ENCODE peak calls at places on chromosomes 12 and 14, in eight cellular contexts. W, E, Y, H, M, O, G and P are unnamed samples.

GRCh38 chr14:91417134-91417982 is at the start of gene CCDC88C:
- DNase-seq in W (peak; percentile 58), E (peak; percentile 61), Y (peak; percentile 83), H (peak; percentile 22), M (no peak), O (no peak), G (peak; percentile 64), P (peak; percentile 69)

GRCh38 chr14:56284641-56285040 is 166.4 kb downstream of the PELI2 start:
- DNase-seq in W (no peak), E (no peak), Y (no peak), H (no peak), M (no peak), O (no peak), G (no peak), P (no peak)

GRCh38 chr12:95673576-95673975 is 117.0 kb downstream of the NTN4 start:
- DNase-seq in W (no peak), E (no peak), Y (no peak), H (no peak), M (no peak), O (no peak), G (no peak), P (no peak)

GRCh38 chr12:59164991-59165718 is 244.9 kb upstream of the LRIG3 start:
- DNase-seq in W (no peak), E (peak; percentile 54), Y (no peak), H (peak; percentile 16), M (peak; percentile 68), O (peak; percentile 19), G (no peak), P (no peak)

GRCh38 chr14:59829469-59829868 is 41.1 kb downstream of the RTN1 start:
- DNase-seq in W (no peak), E (no peak), Y (no peak), H (no peak), M (peak; percentile 0), O (no peak), G (no peak), P (no peak)

GRCh38 chr12:94710933-94711332 is 60.6 kb upstream of the TMCC3 start:
- DNase-seq in W (no peak), E (peak; percentile 26), Y (no peak), H (peak; percentile 43), M (peak; percentile 16), O (no peak), G (peak; percentile 49), P (peak; percentile 25)

GRCh38 chr12:16324300-16324699 is 23.1 kb upstream of the MGST1 start:
- DNase-seq in W (no peak), E (no peak), Y (no peak), H (no peak), M (no peak), O (no peak), G (no peak), P (no peak)

GRCh38 chr12:54411398-54412241 is 7.4 kb downstream of the ITGA5 start:
- DNase-seq in W (no peak), E (no peak), Y (peak; percentile 86), H (no peak), M (peak; percentile 98), O (peak; percentile 99), G (peak; percentile 59), P (no peak)

GRCh38 chr12:49094104-49094948 is at the start of gene DHH:
- DNase-seq in W (peak; percentile 30), E (peak; percentile 60), Y (peak; percentile 54), H (no peak), M (no peak), O (no peak), G (peak; percentile 72), P (peak; percentile 46)

GRCh38 chr14:95409472-95410307 is 90.0 kb upstream of the CLMN start:
- DNase-seq in W (no peak), E (no peak), Y (no peak), H (no peak), M (no peak), O (no peak), G (no peak), P (no peak)

GRCh38 chr12:55073043-55074022 is 52.9 kb upstream of the OR9K2 start:
- DNase-seq in W (peak; percentile 81), E (peak; percentile 81), Y (peak; percentile 63), H (peak; percentile 66), M (peak; percentile 69), O (peak; percentile 31), G (peak; percentile 78), P (peak; percentile 76)

GRCh38 chr12:56461235-56462159 is 6.9 kb upstream of the SPRYD4 start:
- DNase-seq in W (no peak), E (no peak), Y (no peak), H (no peak), M (no peak), O (peak; percentile 45), G (no peak), P (no peak)

GRCh38 chr14:67553547-67553946 is 20.5 kb downstream of the PLEKHH1 start:
- DNase-seq in W (no peak), E (no peak), Y (no peak), H (no peak), M (no peak), O (no peak), G (no peak), P (no peak)

GRCh38 chr14:28941758-28942157 is 175.2 kb downstream of the FOXG1 start:
- DNase-seq in W (no peak), E (no peak), Y (no peak), H (no peak), M (no peak), O (no peak), G (no peak), P (no peak)

GRCh38 chr12:68557011-68557715 is 53.5 kb upstream of the RAP1B start:
- DNase-seq in W (no peak), E (no peak), Y (no peak), H (no peak), M (peak; percentile 88), O (peak; percentile 78), G (no peak), P (no peak)

GRCh38 chr14:67532998-67533753 is at the start of gene PLEKHH1:
- DNase-seq in W (peak; percentile 65), E (peak; percentile 87), Y (peak; percentile 81), H (peak; percentile 47), M (peak; percentile 59), O (peak; percentile 62), G (peak; percentile 75), P (peak; percentile 64)

GRCh38 chr14:75295061-75295461 is 16.4 kb downstream of the FOS start:
- DNase-seq in W (peak; percentile 18), E (peak; percentile 40), Y (peak; percentile 81), H (no peak), M (peak; percentile 90), O (peak; percentile 74), G (peak; percentile 50), P (peak; percentile 45)
- TF ChIP-seq CTCF in W (no peak), E (no peak), Y (no peak), H (no peak), M (no peak), O (no peak), G (no peak), P (no peak)

GRCh38 chr12:67386869-67387570 is 117.9 kb downstream of the CAND1 start:
- DNase-seq in W (no peak), E (no peak), Y (no peak), H (no peak), M (peak; percentile 44), O (no peak), G (no peak), P (no peak)

GRCh38 chr12:67391034-67391433 is 121.9 kb downstream of the CAND1 start:
- DNase-seq in W (no peak), E (no peak), Y (no peak), H (no peak), M (peak; percentile 38), O (no peak), G (no peak), P (no peak)

GRCh38 chr12:67391656-67392055 is 122.5 kb downstream of the CAND1 start:
- DNase-seq in W (no peak), E (no peak), Y (no peak), H (no peak), M (no peak), O (no peak), G (no peak), P (no peak)

GRCh38 chr12:67388331-67389163 is 119.4 kb downstream of the CAND1 start:
- DNase-seq in W (no peak), E (peak; percentile 28), Y (no peak), H (no peak), M (no peak), O (no peak), G (no peak), P (peak; percentile 16)
- TF ChIP-seq CTCF in W (peak; percentile 60), E (peak; percentile 19), Y (no peak), H (peak; percentile 40), M (no peak), O (no peak), G (no peak), P (peak; percentile 72)

DNA sequence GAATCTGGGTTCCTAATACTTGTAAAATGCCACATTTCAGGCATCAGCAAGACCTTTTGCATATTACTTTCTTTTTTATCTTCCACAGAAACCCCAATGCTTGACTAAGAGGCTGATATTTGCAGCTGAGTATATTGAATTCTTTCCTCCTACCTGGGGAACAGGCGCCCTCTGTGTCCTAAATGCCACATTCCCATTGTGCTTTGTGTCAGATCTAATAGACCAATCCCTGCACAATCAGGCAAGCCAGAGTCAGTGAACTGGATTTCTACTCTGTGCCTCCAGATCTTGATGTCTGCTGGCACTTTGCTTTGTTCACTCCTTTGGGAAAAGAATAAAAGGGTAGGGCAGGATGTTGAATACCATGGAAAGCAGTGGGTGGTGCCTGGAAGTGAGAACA is 22.4 kb upstream of the TAS2R42 start:
- DNase-seq in W (no peak), E (peak; percentile 15), Y (no peak), H (no peak), M (no peak), O (no peak), G (peak; percentile 19), P (no peak)
- TF ChIP-seq CTCF in W (no peak), E (no peak), Y (no peak), H (no peak), M (no peak), O (no peak), G (no peak), P (no peak)

GRCh38 chr14:100653409-100653808 is 66.2 kb upstream of the BEGAIN start:
- DNase-seq in W (no peak), E (no peak), Y (no peak), H (no peak), M (no peak), O (no peak), G (peak; percentile 57), P (peak; percentile 55)

GRCh38 chr14:100652739-100653138 is 65.5 kb upstream of the BEGAIN start:
- DNase-seq in W (no peak), E (no peak), Y (no peak), H (no peak), M (peak; percentile 29), O (peak; percentile 33), G (no peak), P (no peak)

GRCh38 chr14:100656996-100657395 is 69.7 kb upstream of the DLK1 start:
- DNase-seq in W (no peak), E (no peak), Y (no peak), H (no peak), M (no peak), O (no peak), G (no peak), P (no peak)

GRCh38 chr14:100654025-100654813 is 67.0 kb upstream of the BEGAIN start:
- DNase-seq in W (no peak), E (no peak), Y (no peak), H (no peak), M (no peak), O (no peak), G (no peak), P (no peak)

GRCh38 chr14:100654814-100655795 is 67.9 kb upstream of the BEGAIN start:
- DNase-seq in W (peak; percentile 47), E (peak; percentile 60), Y (no peak), H (no peak), M (no peak), O (no peak), G (peak; percentile 76), P (peak; percentile 71)
- TF ChIP-seq CTCF in W (peak; percentile 75), E (peak; percentile 71), Y (peak; percentile 86), H (peak; percentile 93), M (peak; percentile 44), O (peak; percentile 34), G (peak; percentile 74), P (peak; percentile 86)

GRCh38 chr12:44000309-44000952 is 164.6 kb downstream of the TMEM117 start:
- DNase-seq in W (peak; percentile 7), E (peak; percentile 74), Y (no peak), H (peak; percentile 60), M (peak; percentile 55), O (peak; percentile 13), G (peak; percentile 67), P (peak; percentile 22)
- TF ChIP-seq CTCF in W (peak; percentile 64), E (peak; percentile 71), Y (peak; percentile 31), H (peak; percentile 86), M (peak; percentile 70), O (peak; percentile 80), G (peak; percentile 79), P (peak; percentile 72)